ENCODE peak calls at places on chromosome X, in four cellular contexts. V is right lobe of liver, A is H1, E is body of pancreas. K is an unnamed sample.

GRCh38 chrX:133676344-133677122 is 261.2 kb upstream of the GPC4 start:
- DNase-seq in V (no peak), A (no peak), E (peak; percentile 56), K (peak; percentile 43)

GRCh38 chrX:103215768-103216085 is 819 bp downstream of the BEX4 start:
- DNase-seq in V (no peak), A (peak; percentile 59), E (peak; percentile 3), K (no peak)

GRCh38 chrX:121000589-121000988 is 15.0 kb upstream of the CT47A1 start:
- DNase-seq in V (no peak), A (no peak), E (no peak), K (no peak)

GRCh38 chrX:11351375-11352295 is 58.4 kb downstream of the AMELX start:
- DNase-seq in V (peak; percentile 42), A (no peak), E (peak; percentile 29), K (peak; percentile 35)

GRCh38 chrX:64204701-64205440 is 637 bp downstream of the AMER1 start:
- DNase-seq in V (peak; percentile 45), A (peak; percentile 53), E (peak; percentile 50), K (peak; percentile 32)

GRCh38 chrX:114650351-114650750 is 66.5 kb downstream of the HTR2C start:
- DNase-seq in V (no peak), A (no peak), E (no peak), K (no peak)

GRCh38 chrX:117645639-117646038 is 471.0 kb downstream of the KLHL13 start:
- DNase-seq in V (no peak), A (no peak), E (no peak), K (no peak)

GRCh38 chrX:21509912-21510311 is 135.7 kb downstream of the CNKSR2 start:
- DNase-seq in V (no peak), A (no peak), E (no peak), K (no peak)

GRCh38 chrX:68827848-68828562 is 816 bp upstream of the EFNB1 start:
- DNase-seq in V (peak; percentile 83), A (peak; percentile 87), E (peak; percentile 83), K (peak; percentile 89)

GRCh38 chrX:86806786-86807185 is 658.5 kb downstream of the DACH2 start:
- DNase-seq in V (no peak), A (no peak), E (peak; percentile 1), K (no peak)

GRCh38 chrX:2351321-2351720 is 149.5 kb downstream of the DHRSX start:
- DNase-seq in V (no peak), A (no peak), E (no peak), K (no peak)

GRCh38 chrX:111386884-111387283 is 25.1 kb downstream of the DCX start:
- DNase-seq in V (no peak), A (no peak), E (no peak), K (no peak)

GRCh38 chrX:129654652-129655546 is at the start of gene APLN:
- DNase-seq in V (peak; percentile 53), A (peak; percentile 54), E (peak; percentile 14), K (peak; percentile 55)

GRCh38 chrX:13764765-13765164 is 30.2 kb downstream of the OFD1 start:
- DNase-seq in V (no peak), A (no peak), E (peak; percentile 52), K (no peak)

GRCh38 chrX:31036895-31037294 is 34.9 kb downstream of the FTHL17 start:
- DNase-seq in V (peak; percentile 43), A (peak; percentile 45), E (peak; percentile 61), K (peak; percentile 40)

GRCh38 chrX:49972313-49972712 is 49.9 kb downstream of the CLCN5 start:
- DNase-seq in V (no peak), A (no peak), E (no peak), K (no peak)

GRCh38 chrX:111519215-111519614 is 7.8 kb downstream of the SERTM2 start:
- DNase-seq in V (no peak), A (no peak), E (no peak), K (peak; percentile 4)

GRCh38 chrX:115337735-115338134 is 48.2 kb downstream of the LUZP4 start:
- DNase-seq in V (no peak), A (no peak), E (peak; percentile 3), K (no peak)

GRCh38 chrX:22746081-22746480 is 253.7 kb upstream of the DDX53 start:
- DNase-seq in V (no peak), A (no peak), E (no peak), K (no peak)

GRCh38 chrX:18617351-18617750 is 54.6 kb downstream of the RS1 start:
- DNase-seq in V (no peak), A (no peak), E (peak; percentile 29), K (no peak)

GRCh38 chrX:2664497-2664896 is 26.6 kb upstream of the CD99 start:
- DNase-seq in V (no peak), A (no peak), E (peak; percentile 51), K (no peak)

GRCh38 chrX:130057209-130057608 is 53.1 kb downstream of the ELF4 start:
- DNase-seq in V (no peak), A (peak; percentile 45), E (no peak), K (no peak)

GRCh38 chrX:110178179-110178865 is 139.6 kb downstream of the AMMECR1 start:
- DNase-seq in V (no peak), A (no peak), E (peak; percentile 43), K (peak; percentile 7)

GRCh38 chrX:33970028-33970932 is 161.8 kb downstream of the FAM47A start:
- DNase-seq in V (no peak), A (no peak), E (no peak), K (peak; percentile 36)

GRCh38 chrX:107742754-107743191 is 32.8 kb downstream of the TSC22D3 start:
- DNase-seq in V (peak; percentile 78), A (no peak), E (no peak), K (peak; percentile 60)

GRCh38 chrX:149513713-149514427 is 8.8 kb upstream of the IDS start:
- DNase-seq in V (no peak), A (no peak), E (no peak), K (no peak)

GRCh38 chrX:40140706-40141499 is 43.1 kb upstream of the BCOR start:
- DNase-seq in V (peak; percentile 65), A (no peak), E (peak; percentile 38), K (peak; percentile 26)

GRCh38 chrX:111006119-111006518 is 89.9 kb upstream of the PAK3 start:
- DNase-seq in V (no peak), A (no peak), E (no peak), K (no peak)

GRCh38 chrX:16585486-16586370 is 64.2 kb upstream of the S100G start:
- DNase-seq in V (no peak), A (no peak), E (no peak), K (no peak)

GRCh38 chrX:119359618-119360382 is 39.3 kb upstream of the SLC25A43 start:
- DNase-seq in V (peak; percentile 51), A (no peak), E (no peak), K (no peak)

GRCh38 chrX:2894885-2895292 is 34.2 kb downstream of the ARSD start:
- DNase-seq in V (no peak), A (no peak), E (peak; percentile 70), K (no peak)

GRCh38 chrX:42366181-42366580 is 411.8 kb downstream of the PPP1R2C start:
- DNase-seq in V (no peak), A (no peak), E (no peak), K (no peak)

GRCh38 chrX:56026816-56027215 is 205.3 kb upstream of the KLF8 start:
- DNase-seq in V (no peak), A (no peak), E (no peak), K (no peak)

GRCh38 chrX:20361081-20361889 is 94.6 kb upstream of the RPS6KA3 start:
- DNase-seq in V (no peak), A (no peak), E (peak; percentile 55), K (no peak)

GRCh38 chrX:24154490-24155034 is 5.0 kb downstream of the ZFX start:
- DNase-seq in V (no peak), A (no peak), E (no peak), K (no peak)
- H3K4me1 ChIP-seq in V (peaks cover 54% of the 10 kb centered on the region), A (peaks cover 3% of the 10 kb centered on the region), E (peaks cover 46% of the 10 kb centered on the region), K (no peaks in the 10 kb centered on the region)

GRCh38 chrX:23785564-23785963 is 2.6 kb downstream of the SAT1 start:
- DNase-seq in V (no peak), A (no peak), E (no peak), K (no peak)

GRCh38 chrX:23782863-23783568 is at the start of gene SAT1:
- DNase-seq in V (peak; percentile 96), A (peak; percentile 92), E (peak; percentile 96), K (peak; percentile 98)

GRCh38 chrX:23786268-23786815 is 3.4 kb downstream of the SAT1 start:
- DNase-seq in V (no peak), A (no peak), E (no peak), K (no peak)

GRCh38 chrX:23783569-23784486 is 855 bp downstream of the SAT1 start:
- DNase-seq in V (no peak), A (no peak), E (no peak), K (no peak)

DNA sequence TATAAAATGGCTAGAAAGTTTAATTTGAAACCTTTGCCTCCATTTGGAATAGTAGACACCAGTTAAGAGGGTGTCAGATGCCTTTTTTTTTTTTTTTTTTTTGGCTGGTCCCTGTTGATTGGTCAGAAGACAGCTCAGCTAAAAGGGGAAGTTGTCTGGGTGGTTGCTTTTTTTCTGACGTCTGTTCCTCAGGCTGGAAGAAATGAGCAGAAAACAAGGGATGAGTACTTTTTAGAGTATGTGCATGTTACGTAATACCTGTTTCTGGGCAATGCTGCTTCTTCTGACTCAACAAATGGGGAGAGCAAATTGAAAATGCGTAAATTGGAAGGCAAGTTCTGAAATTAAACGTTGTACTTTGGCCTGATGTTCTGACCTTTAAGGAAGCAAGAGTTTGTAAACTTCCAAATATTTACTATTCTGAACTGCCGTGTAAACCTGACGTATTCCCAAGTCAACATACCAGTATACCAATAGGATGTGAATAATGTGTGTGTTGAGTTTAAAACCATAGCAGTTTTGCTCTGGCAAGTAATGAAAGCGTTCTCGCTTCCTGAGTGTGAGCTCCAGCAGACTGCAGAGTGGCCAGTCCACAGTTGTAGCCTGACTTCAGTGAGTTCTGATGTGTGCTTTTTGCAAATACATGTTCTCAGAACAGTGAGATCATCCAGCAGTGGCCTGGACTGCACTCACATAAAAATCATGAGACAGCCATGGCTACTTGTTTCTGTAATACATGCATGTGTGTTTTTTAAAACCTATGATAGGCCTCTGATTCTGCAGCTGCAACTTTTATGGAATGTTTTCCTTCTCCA is 1.7 kb downstream of the SAT1 start:
- DNase-seq in V (no peak), A (no peak), E (no peak), K (no peak)
- H3K4me3 ChIP-seq in V (peak overlapping the region; percentile 67), A (no peak overlapping the region), E (no peak overlapping the region), K (no peak overlapping the region)

GRCh38 chrX:53716328-53717088 is 30.0 kb upstream of the HUWE1 start:
- DNase-seq in V (no peak), A (no peak), E (no peak), K (no peak)
- H3K4me1 ChIP-seq in V (no peaks in the 10 kb centered on the region), A (peaks cover 2% of the 10 kb centered on the region), E (no peaks in the 10 kb centered on the region), K (no peaks in the 10 kb centered on the region)

GRCh38 chrX:45850775-45851433 is 650.2 kb upstream of the DIPK2B start:
- DNase-seq in V (no peak), A (peak; percentile 48), E (no peak), K (peak; percentile 14)

GRCh38 chrX:45851434-45851991 is 650.8 kb upstream of the DIPK2B start:
- DNase-seq in V (no peak), A (peak; percentile 65), E (no peak), K (peak; percentile 18)

GRCh38 chrX:45850197-45850774 is 649.6 kb upstream of the DIPK2B start:
- DNase-seq in V (no peak), A (no peak), E (no peak), K (peak; percentile 21)

GRCh38 chrX:45847966-45848365 is 647.3 kb upstream of the DIPK2B start:
- DNase-seq in V (no peak), A (no peak), E (no peak), K (no peak)

DNA sequence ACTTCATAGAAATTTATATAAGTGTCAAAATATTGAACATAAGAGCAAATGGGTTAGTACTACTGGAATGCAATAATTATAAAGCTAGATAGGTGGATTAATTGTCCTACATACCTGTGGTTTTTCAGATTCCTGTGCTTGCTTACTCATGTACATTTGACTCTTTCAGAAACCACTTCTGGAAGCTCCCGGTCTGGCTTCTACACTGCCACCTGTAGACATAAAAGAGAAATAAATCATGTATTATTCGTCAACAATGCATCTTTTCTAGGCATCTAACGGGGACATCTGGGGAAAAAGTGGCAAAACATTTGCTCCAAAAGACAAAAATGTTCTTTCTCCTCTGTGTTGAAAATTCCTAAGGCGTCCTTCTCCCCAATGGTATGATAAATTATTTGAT is 648.6 kb upstream of the DIPK2B start:
- DNase-seq in V (no peak), A (no peak), E (no peak), K (no peak)
- H3K4me3 ChIP-seq in V (no peak overlapping the region), A (peak overlapping the region; percentile 93), E (no peak overlapping the region), K (no peak overlapping the region)